ENCODE peak calls at places on chromosomes 6 and 20, in nine cellular contexts. One of them, this sample, is unnamed.

GRCh38 chr6:1809359-1809988 is 199.8 kb downstream of the FOXC1 start:
- DNase-seq in left ventricle myocardium inferior: no peak
- DNase-seq in neuronal stem cell: no peak
- DNase-seq in trophoblast cell: no peak
- DNase-seq in brain microvascular endothelial cell: no peak
- DNase-seq in kidney epithelial cell: no peak
- DNase-seq in WERI-Rb-1: no peak
- DNase-seq in K562: no peak
- DNase-seq in CD8-positive, alpha-beta T cell: no peak
- DNase-seq in this sample: no peak

GRCh38 chr6:33786736-33787135 is 2.2 kb downstream of the LEMD2 start:
- DNase-seq in left ventricle myocardium inferior: no peak
- DNase-seq in neuronal stem cell: no peak
- DNase-seq in trophoblast cell: no peak
- DNase-seq in brain microvascular endothelial cell: no peak
- DNase-seq in kidney epithelial cell: no peak
- DNase-seq in WERI-Rb-1: no peak
- DNase-seq in K562: no peak
- DNase-seq in CD8-positive, alpha-beta T cell: no peak
- DNase-seq in this sample: no peak

GRCh38 chr6:16514249-16514648 is 247.0 kb downstream of the ATXN1 start:
- DNase-seq in left ventricle myocardium inferior: no peak
- DNase-seq in neuronal stem cell: no peak
- DNase-seq in trophoblast cell: peak; percentile 61
- DNase-seq in brain microvascular endothelial cell: peak; percentile 91
- DNase-seq in kidney epithelial cell: no peak
- DNase-seq in WERI-Rb-1: peak; percentile 46
- DNase-seq in K562: peak; percentile 31
- DNase-seq in CD8-positive, alpha-beta T cell: peak; percentile 25
- DNase-seq in this sample: peak; percentile 85

GRCh38 chr6:111211411-111212030 is 124.2 kb downstream of the SLC16A10 start:
- DNase-seq in left ventricle myocardium inferior: no peak
- DNase-seq in neuronal stem cell: no peak
- DNase-seq in trophoblast cell: no peak
- DNase-seq in brain microvascular endothelial cell: no peak
- DNase-seq in kidney epithelial cell: no peak
- DNase-seq in WERI-Rb-1: no peak
- DNase-seq in K562: peak; percentile 38
- DNase-seq in CD8-positive, alpha-beta T cell: no peak
- DNase-seq in this sample: no peak

GRCh38 chr6:129981598-129981997 is 36.8 kb upstream of the L3MBTL3 start:
- DNase-seq in left ventricle myocardium inferior: no peak
- DNase-seq in neuronal stem cell: no peak
- DNase-seq in trophoblast cell: peak; percentile 8
- DNase-seq in brain microvascular endothelial cell: no peak
- DNase-seq in kidney epithelial cell: no peak
- DNase-seq in WERI-Rb-1: no peak
- DNase-seq in K562: no peak
- DNase-seq in CD8-positive, alpha-beta T cell: no peak
- DNase-seq in this sample: no peak

GRCh38 chr6:14713561-14713960 is 532.3 kb upstream of the JARID2 start:
- DNase-seq in left ventricle myocardium inferior: no peak
- DNase-seq in neuronal stem cell: no peak
- DNase-seq in trophoblast cell: peak; percentile 90
- DNase-seq in brain microvascular endothelial cell: no peak
- DNase-seq in kidney epithelial cell: no peak
- DNase-seq in WERI-Rb-1: no peak
- DNase-seq in K562: no peak
- DNase-seq in CD8-positive, alpha-beta T cell: no peak
- DNase-seq in this sample: no peak

GRCh38 chr6:37456816-37457560 is 24.0 kb downstream of the CMTR1 start:
- DNase-seq in left ventricle myocardium inferior: no peak
- DNase-seq in neuronal stem cell: no peak
- DNase-seq in trophoblast cell: no peak
- DNase-seq in brain microvascular endothelial cell: peak; percentile 40
- DNase-seq in kidney epithelial cell: no peak
- DNase-seq in WERI-Rb-1: no peak
- DNase-seq in K562: no peak
- DNase-seq in CD8-positive, alpha-beta T cell: no peak
- DNase-seq in this sample: peak; percentile 87

GRCh38 chr6:148523051-148523450 is 180.4 kb downstream of the SASH1 start:
- DNase-seq in left ventricle myocardium inferior: no peak
- DNase-seq in neuronal stem cell: no peak
- DNase-seq in trophoblast cell: no peak
- DNase-seq in brain microvascular endothelial cell: peak; percentile 85
- DNase-seq in kidney epithelial cell: no peak
- DNase-seq in WERI-Rb-1: no peak
- DNase-seq in K562: no peak
- DNase-seq in CD8-positive, alpha-beta T cell: no peak
- DNase-seq in this sample: no peak

GRCh38 chr6:157070403-157071107 is 252.8 kb downstream of the TMEM242 start:
- DNase-seq in left ventricle myocardium inferior: no peak
- DNase-seq in neuronal stem cell: no peak
- DNase-seq in trophoblast cell: peak; percentile 45
- DNase-seq in brain microvascular endothelial cell: no peak
- DNase-seq in kidney epithelial cell: no peak
- DNase-seq in WERI-Rb-1: no peak
- DNase-seq in K562: no peak
- DNase-seq in CD8-positive, alpha-beta T cell: no peak
- DNase-seq in this sample: no peak

GRCh38 chr20:34164569-34164968 is 52.5 kb upstream of the EIF2S2 start:
- DNase-seq in left ventricle myocardium inferior: no peak
- DNase-seq in neuronal stem cell: no peak
- DNase-seq in trophoblast cell: no peak
- DNase-seq in brain microvascular endothelial cell: no peak
- DNase-seq in kidney epithelial cell: no peak
- DNase-seq in WERI-Rb-1: no peak
- DNase-seq in K562: no peak
- DNase-seq in CD8-positive, alpha-beta T cell: no peak
- DNase-seq in this sample: no peak

GRCh38 chr6:121614115-121614514 is 178.7 kb downstream of the GJA1 start:
- DNase-seq in left ventricle myocardium inferior: no peak
- DNase-seq in neuronal stem cell: no peak
- DNase-seq in trophoblast cell: peak; percentile 70
- DNase-seq in brain microvascular endothelial cell: peak; percentile 22
- DNase-seq in kidney epithelial cell: no peak
- DNase-seq in WERI-Rb-1: no peak
- DNase-seq in K562: no peak
- DNase-seq in CD8-positive, alpha-beta T cell: no peak
- DNase-seq in this sample: peak; percentile 65

DNA sequence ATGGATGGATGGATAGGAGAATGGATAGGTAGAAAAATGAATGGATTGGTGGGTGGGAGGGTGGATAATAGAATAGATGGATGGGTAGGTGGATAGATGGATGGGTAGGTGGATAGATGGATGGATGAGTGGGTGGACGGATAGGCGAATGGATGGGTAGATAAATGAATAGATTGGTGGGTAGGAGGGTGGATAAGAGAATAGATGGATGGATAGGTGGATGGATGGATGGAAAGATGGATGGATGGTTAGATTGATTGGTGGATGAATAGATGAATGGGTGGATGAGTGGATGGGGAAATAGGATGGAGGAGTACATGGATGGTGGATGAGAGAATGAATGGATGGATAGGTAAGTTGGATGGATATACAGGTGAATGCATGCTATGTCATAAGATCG is 110.5 kb downstream of the CEBPB start:
- DNase-seq in left ventricle myocardium inferior: no peak
- DNase-seq in neuronal stem cell: no peak
- DNase-seq in trophoblast cell: no peak
- DNase-seq in brain microvascular endothelial cell: no peak
- DNase-seq in kidney epithelial cell: no peak
- DNase-seq in WERI-Rb-1: no peak
- DNase-seq in K562: no peak
- DNase-seq in CD8-positive, alpha-beta T cell: no peak
- DNase-seq in this sample: no peak
- H3K27me3 ChIP-seq in left ventricle myocardium inferior: no peaks in the 10 kb centered on the region
- H3K27me3 ChIP-seq in neuronal stem cell: no peaks in the 10 kb centered on the region
- H3K27me3 ChIP-seq in trophoblast cell: no peaks in the 10 kb centered on the region
- H3K27me3 ChIP-seq in brain microvascular endothelial cell: no peaks in the 10 kb centered on the region
- H3K27me3 ChIP-seq in kidney epithelial cell: no peaks in the 10 kb centered on the region
- H3K27me3 ChIP-seq in WERI-Rb-1: no peaks in the 10 kb centered on the region
- H3K27me3 ChIP-seq in K562: no peaks in the 10 kb centered on the region
- H3K27me3 ChIP-seq in CD8-positive, alpha-beta T cell: no peaks in the 10 kb centered on the region
- H3K27me3 ChIP-seq in this sample: no peaks in the 10 kb centered on the region

GRCh38 chr20:61308171-61308795 is 56.2 kb downstream of the CDH4 start:
- DNase-seq in left ventricle myocardium inferior: no peak
- DNase-seq in neuronal stem cell: no peak
- DNase-seq in trophoblast cell: no peak
- DNase-seq in brain microvascular endothelial cell: no peak
- DNase-seq in kidney epithelial cell: no peak
- DNase-seq in WERI-Rb-1: no peak
- DNase-seq in K562: no peak
- DNase-seq in CD8-positive, alpha-beta T cell: no peak
- DNase-seq in this sample: no peak
- H3K27me3 ChIP-seq in left ventricle myocardium inferior: peaks cover 70% of the 10 kb centered on the region
- H3K27me3 ChIP-seq in neuronal stem cell: no peaks in the 10 kb centered on the region
- H3K27me3 ChIP-seq in trophoblast cell: no peaks in the 10 kb centered on the region
- H3K27me3 ChIP-seq in brain microvascular endothelial cell: no peaks in the 10 kb centered on the region
- H3K27me3 ChIP-seq in kidney epithelial cell: no peaks in the 10 kb centered on the region
- H3K27me3 ChIP-seq in WERI-Rb-1: peaks cover 87% of the 10 kb centered on the region
- H3K27me3 ChIP-seq in K562: peaks cover 30% of the 10 kb centered on the region
- H3K27me3 ChIP-seq in CD8-positive, alpha-beta T cell: no peaks in the 10 kb centered on the region
- H3K27me3 ChIP-seq in this sample: no peaks in the 10 kb centered on the region

DNA sequence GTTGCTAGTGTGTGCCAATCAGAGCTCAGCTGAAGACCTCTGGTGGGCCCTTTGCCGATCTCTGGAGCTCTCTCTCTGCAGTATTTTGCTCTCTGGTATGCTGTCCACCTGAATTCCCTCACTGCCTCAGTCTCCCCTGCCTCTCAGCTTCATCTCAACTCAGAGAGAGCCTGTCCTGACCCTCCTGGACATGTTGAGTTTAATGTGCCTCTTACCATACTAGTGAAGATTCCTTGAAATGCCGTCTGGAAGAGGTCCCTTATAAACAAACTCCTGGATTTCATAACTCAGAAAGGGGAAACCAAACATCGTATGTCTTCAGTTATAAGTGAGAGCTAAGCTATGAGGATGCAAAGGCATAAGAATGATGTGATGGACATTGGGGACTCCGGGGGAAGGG is 231.1 kb upstream of the ZNF217 start:
- DNase-seq in left ventricle myocardium inferior: no peak
- DNase-seq in neuronal stem cell: no peak
- DNase-seq in trophoblast cell: no peak
- DNase-seq in brain microvascular endothelial cell: no peak
- DNase-seq in kidney epithelial cell: no peak
- DNase-seq in WERI-Rb-1: no peak
- DNase-seq in K562: no peak
- DNase-seq in CD8-positive, alpha-beta T cell: no peak
- DNase-seq in this sample: no peak
- H3K27me3 ChIP-seq in left ventricle myocardium inferior: no peaks in the 10 kb centered on the region
- H3K27me3 ChIP-seq in neuronal stem cell: no peaks in the 10 kb centered on the region
- H3K27me3 ChIP-seq in trophoblast cell: no peaks in the 10 kb centered on the region
- H3K27me3 ChIP-seq in brain microvascular endothelial cell: no peaks in the 10 kb centered on the region
- H3K27me3 ChIP-seq in kidney epithelial cell: no peaks in the 10 kb centered on the region
- H3K27me3 ChIP-seq in WERI-Rb-1: no peaks in the 10 kb centered on the region
- H3K27me3 ChIP-seq in K562: no peaks in the 10 kb centered on the region
- H3K27me3 ChIP-seq in CD8-positive, alpha-beta T cell: no peaks in the 10 kb centered on the region
- H3K27me3 ChIP-seq in this sample: no peaks in the 10 kb centered on the region

DNA sequence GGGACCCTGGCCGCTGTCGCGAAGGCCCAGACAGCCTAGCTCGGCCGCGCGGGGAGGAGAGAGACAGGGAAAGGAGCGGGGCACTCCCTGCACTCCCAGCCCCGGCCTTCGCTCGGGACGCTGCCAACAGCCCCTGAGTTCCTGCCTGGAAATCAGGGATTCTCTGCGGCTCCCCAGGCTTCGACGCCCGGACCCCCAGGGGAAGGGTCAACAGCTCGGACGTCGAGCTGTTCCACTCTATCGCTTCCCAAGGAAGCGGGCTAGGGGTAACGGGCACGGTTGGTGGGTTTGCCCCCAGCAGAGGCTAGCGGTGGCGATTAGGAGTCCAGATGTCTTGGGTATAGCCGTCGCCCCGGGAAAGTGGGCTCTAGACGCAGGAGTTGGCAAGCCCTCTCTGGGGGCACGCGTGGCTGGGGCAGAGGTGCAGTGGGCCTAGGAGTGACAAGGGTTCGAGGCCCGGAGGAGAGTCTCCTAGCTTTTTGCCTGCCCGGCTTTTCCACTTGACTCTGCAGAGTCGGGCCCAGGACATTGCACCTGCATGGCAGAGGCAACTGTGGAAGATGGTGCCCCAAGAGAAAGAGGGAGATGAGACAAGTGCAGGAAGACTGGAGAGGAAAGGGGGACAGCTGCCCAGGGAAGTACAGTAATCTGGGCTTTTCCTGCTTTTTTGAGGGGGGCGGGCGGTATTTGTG is 8.3 kb downstream of the POU3F2 start:
- DNase-seq in left ventricle myocardium inferior: no peak
- DNase-seq in neuronal stem cell: peak; percentile 42
- DNase-seq in trophoblast cell: no peak
- DNase-seq in brain microvascular endothelial cell: no peak
- DNase-seq in kidney epithelial cell: no peak
- DNase-seq in WERI-Rb-1: no peak
- DNase-seq in K562: no peak
- DNase-seq in CD8-positive, alpha-beta T cell: no peak
- DNase-seq in this sample: peak; percentile 43
- H3K27me3 ChIP-seq in left ventricle myocardium inferior: peaks cover 100% of the 10 kb centered on the region
- H3K27me3 ChIP-seq in neuronal stem cell: peaks cover 16% of the 10 kb centered on the region
- H3K27me3 ChIP-seq in trophoblast cell: peaks cover 46% of the 10 kb centered on the region
- H3K27me3 ChIP-seq in brain microvascular endothelial cell: peaks cover 91% of the 10 kb centered on the region
- H3K27me3 ChIP-seq in kidney epithelial cell: peaks cover 76% of the 10 kb centered on the region
- H3K27me3 ChIP-seq in WERI-Rb-1: peaks cover 6% of the 10 kb centered on the region
- H3K27me3 ChIP-seq in K562: peaks cover 18% of the 10 kb centered on the region
- H3K27me3 ChIP-seq in CD8-positive, alpha-beta T cell: peaks cover 56% of the 10 kb centered on the region
- H3K27me3 ChIP-seq in this sample: peaks cover 96% of the 10 kb centered on the region

DNA sequence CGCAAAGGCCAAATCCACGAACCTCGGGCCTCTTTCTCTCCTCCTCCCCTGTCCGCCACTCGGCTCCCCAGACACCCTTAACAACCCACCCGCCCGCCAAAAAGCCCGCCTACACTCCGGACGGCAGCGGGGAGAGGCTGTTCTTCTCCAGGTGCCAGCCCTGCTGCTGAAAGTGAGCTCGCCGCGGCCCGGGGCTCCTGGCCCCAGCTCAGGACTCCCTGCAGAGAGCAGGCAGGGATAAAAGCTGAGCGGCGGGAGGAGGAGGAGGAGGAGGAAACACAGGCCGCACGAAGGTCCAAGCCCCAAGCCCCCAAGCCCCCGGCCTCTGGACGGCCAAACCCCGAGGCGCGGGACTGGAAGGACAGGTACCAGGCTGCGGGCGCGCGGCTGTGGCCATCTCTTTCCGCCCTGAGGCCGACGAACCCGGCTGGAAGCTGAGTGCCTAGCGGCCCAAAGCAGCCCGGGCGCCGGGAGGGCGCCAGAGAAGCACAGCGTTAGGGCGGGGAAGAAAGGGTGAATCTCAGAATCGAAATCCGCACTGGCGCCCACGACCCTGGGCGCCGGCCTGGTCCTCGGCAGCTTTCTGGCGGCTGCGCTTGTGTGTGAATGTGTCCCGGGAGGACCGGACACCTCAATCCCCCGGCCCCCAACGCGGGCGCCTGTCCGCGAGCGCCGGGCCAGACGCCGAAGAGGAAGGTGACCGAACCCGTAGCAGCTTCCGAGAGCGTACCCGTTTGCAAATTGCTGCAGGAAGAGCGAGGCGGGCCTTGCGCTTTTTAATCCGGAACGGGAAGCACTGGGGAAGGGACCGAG is 3.2 kb downstream of the NRN1 start:
- DNase-seq in left ventricle myocardium inferior: no peak
- DNase-seq in neuronal stem cell: no peak
- DNase-seq in trophoblast cell: peak; percentile 67
- DNase-seq in brain microvascular endothelial cell: peak; percentile 22
- DNase-seq in kidney epithelial cell: no peak
- DNase-seq in WERI-Rb-1: peak; percentile 87
- DNase-seq in K562: no peak
- DNase-seq in CD8-positive, alpha-beta T cell: no peak
- DNase-seq in this sample: peak; percentile 56
- H3K27me3 ChIP-seq in left ventricle myocardium inferior: peaks cover 100% of the 10 kb centered on the region
- H3K27me3 ChIP-seq in neuronal stem cell: peaks cover 31% of the 10 kb centered on the region
- H3K27me3 ChIP-seq in trophoblast cell: peaks cover 90% of the 10 kb centered on the region
- H3K27me3 ChIP-seq in brain microvascular endothelial cell: peaks cover 2% of the 10 kb centered on the region
- H3K27me3 ChIP-seq in kidney epithelial cell: peaks cover 98% of the 10 kb centered on the region
- H3K27me3 ChIP-seq in WERI-Rb-1: no peaks in the 10 kb centered on the region
- H3K27me3 ChIP-seq in K562: peaks cover 82% of the 10 kb centered on the region
- H3K27me3 ChIP-seq in CD8-positive, alpha-beta T cell: peaks cover 97% of the 10 kb centered on the region
- H3K27me3 ChIP-seq in this sample: peaks cover 97% of the 10 kb centered on the region

GRCh38 chr20:22459754-22460153 is 124.6 kb downstream of the FOXA2 start:
- DNase-seq in left ventricle myocardium inferior: no peak
- DNase-seq in neuronal stem cell: no peak
- DNase-seq in trophoblast cell: no peak
- DNase-seq in brain microvascular endothelial cell: no peak
- DNase-seq in kidney epithelial cell: no peak
- DNase-seq in WERI-Rb-1: no peak
- DNase-seq in K562: no peak
- DNase-seq in CD8-positive, alpha-beta T cell: no peak
- DNase-seq in this sample: no peak
- H3K27me3 ChIP-seq in left ventricle myocardium inferior: peaks cover 95% of the 10 kb centered on the region
- H3K27me3 ChIP-seq in neuronal stem cell: no peaks in the 10 kb centered on the region
- H3K27me3 ChIP-seq in trophoblast cell: no peaks in the 10 kb centered on the region
- H3K27me3 ChIP-seq in brain microvascular endothelial cell: no peaks in the 10 kb centered on the region
- H3K27me3 ChIP-seq in kidney epithelial cell: no peaks in the 10 kb centered on the region
- H3K27me3 ChIP-seq in WERI-Rb-1: peaks cover 56% of the 10 kb centered on the region
- H3K27me3 ChIP-seq in K562: no peaks in the 10 kb centered on the region
- H3K27me3 ChIP-seq in CD8-positive, alpha-beta T cell: no peaks in the 10 kb centered on the region
- H3K27me3 ChIP-seq in this sample: peaks cover 58% of the 10 kb centered on the region

This sample was measured in cardiac muscle cell.